ENCODE peak calls at places on chromosomes 12 and 14, in nine cellular contexts. One of them, this sample, is unnamed.

GRCh38 chr14:96091941-96092411 is 52.8 kb downstream of the C14orf132 start:
- DNase-seq in fibroblast of the conjunctiva: no peak
- DNase-seq in cardiac muscle cell: no peak
- DNase-seq in stimulated activated naive CD8-positive, alpha-beta T cell treated with anti-CD3 and anti-CD28 coated beads, Interleukin-15, Interleukin-2, amounts not matched to agents 100 U/mL and 50 U/mL, for 24 hours: no peak
- DNase-seq in MV-4-11: no peak
- DNase-seq in SW480: no peak
- DNase-seq in stomach: no peak
- DNase-seq in dorsolateral prefrontal cortex: no peak
- DNase-seq in AG08396: no peak
- DNase-seq in this sample: no peak

GRCh38 chr14:74403619-74404417 is 22.2 kb downstream of the SYNDIG1L start:
- DNase-seq in SW480: no peak
- DNase-seq in MV-4-11: no peak
- DNase-seq in stomach: no peak
- DNase-seq in cardiac muscle cell: no peak
- DNase-seq in dorsolateral prefrontal cortex: no peak
- DNase-seq in stimulated activated naive CD8-positive, alpha-beta T cell treated with anti-CD3 and anti-CD28 coated beads, Interleukin-15, Interleukin-2, amounts not matched to agents 100 U/mL and 50 U/mL, for 24 hours: no peak
- DNase-seq in fibroblast of the conjunctiva: no peak
- DNase-seq in AG08396: no peak
- DNase-seq in this sample: no peak

GRCh38 chr12:121443911-121444841 is 44.3 kb downstream of the RNF34 start:
- DNase-seq in stomach: no peak
- DNase-seq in MV-4-11: no peak
- DNase-seq in AG08396: no peak
- DNase-seq in cardiac muscle cell: no peak
- DNase-seq in dorsolateral prefrontal cortex: no peak
- DNase-seq in SW480: no peak
- DNase-seq in fibroblast of the conjunctiva: no peak
- DNase-seq in stimulated activated naive CD8-positive, alpha-beta T cell treated with anti-CD3 and anti-CD28 coated beads, Interleukin-15, Interleukin-2, amounts not matched to agents 100 U/mL and 50 U/mL, for 24 hours: no peak
- DNase-seq in this sample: no peak

GRCh38 chr12:26845057-26845666 is 12.2 kb upstream of the ITPR2 start:
- DNase-seq in stomach: peak; percentile 70
- DNase-seq in fibroblast of the conjunctiva: no peak
- DNase-seq in SW480: peak; percentile 70
- DNase-seq in MV-4-11: no peak
- DNase-seq in cardiac muscle cell: peak; percentile 58
- DNase-seq in dorsolateral prefrontal cortex: no peak
- DNase-seq in stimulated activated naive CD8-positive, alpha-beta T cell treated with anti-CD3 and anti-CD28 coated beads, Interleukin-15, Interleukin-2, amounts not matched to agents 100 U/mL and 50 U/mL, for 24 hours: peak; percentile 42
- DNase-seq in AG08396: no peak
- DNase-seq in this sample: no peak

GRCh38 chr12:107130830-107131760 is 37.7 kb upstream of the CRY1 start:
- DNase-seq in AG08396: no peak
- DNase-seq in stimulated activated naive CD8-positive, alpha-beta T cell treated with anti-CD3 and anti-CD28 coated beads, Interleukin-15, Interleukin-2, amounts not matched to agents 100 U/mL and 50 U/mL, for 24 hours: no peak
- DNase-seq in stomach: no peak
- DNase-seq in fibroblast of the conjunctiva: no peak
- DNase-seq in SW480: no peak
- DNase-seq in cardiac muscle cell: peak; percentile 14
- DNase-seq in dorsolateral prefrontal cortex: no peak
- DNase-seq in MV-4-11: no peak
- DNase-seq in this sample: no peak

GRCh38 chr12:82440885-82441284 is 82.6 kb downstream of the METTL25 start:
- DNase-seq in SW480: no peak
- DNase-seq in cardiac muscle cell: no peak
- DNase-seq in MV-4-11: no peak
- DNase-seq in dorsolateral prefrontal cortex: no peak
- DNase-seq in stomach: no peak
- DNase-seq in stimulated activated naive CD8-positive, alpha-beta T cell treated with anti-CD3 and anti-CD28 coated beads, Interleukin-15, Interleukin-2, amounts not matched to agents 100 U/mL and 50 U/mL, for 24 hours: no peak
- DNase-seq in AG08396: no peak
- DNase-seq in fibroblast of the conjunctiva: no peak
- DNase-seq in this sample: no peak

GRCh38 chr12:124398578-124399227 is 103.8 kb downstream of the RFLNA start:
- DNase-seq in MV-4-11: no peak
- DNase-seq in dorsolateral prefrontal cortex: no peak
- DNase-seq in AG08396: no peak
- DNase-seq in cardiac muscle cell: no peak
- DNase-seq in stomach: peak; percentile 48
- DNase-seq in SW480: no peak
- DNase-seq in stimulated activated naive CD8-positive, alpha-beta T cell treated with anti-CD3 and anti-CD28 coated beads, Interleukin-15, Interleukin-2, amounts not matched to agents 100 U/mL and 50 U/mL, for 24 hours: no peak
- DNase-seq in fibroblast of the conjunctiva: no peak
- DNase-seq in this sample: no peak

GRCh38 chr14:68632591-68632895 is 160.3 kb downstream of the ZFP36L1 start:
- DNase-seq in SW480: no peak
- DNase-seq in stimulated activated naive CD8-positive, alpha-beta T cell treated with anti-CD3 and anti-CD28 coated beads, Interleukin-15, Interleukin-2, amounts not matched to agents 100 U/mL and 50 U/mL, for 24 hours: no peak
- DNase-seq in cardiac muscle cell: no peak
- DNase-seq in MV-4-11: no peak
- DNase-seq in fibroblast of the conjunctiva: no peak
- DNase-seq in dorsolateral prefrontal cortex: no peak
- DNase-seq in AG08396: no peak
- DNase-seq in stomach: no peak
- DNase-seq in this sample: no peak

GRCh38 chr12:95216704-95217376 is 427 bp downstream of the FGD6 start:
- DNase-seq in MV-4-11: no peak
- DNase-seq in cardiac muscle cell: no peak
- DNase-seq in AG08396: no peak
- DNase-seq in stomach: no peak
- DNase-seq in fibroblast of the conjunctiva: no peak
- DNase-seq in stimulated activated naive CD8-positive, alpha-beta T cell treated with anti-CD3 and anti-CD28 coated beads, Interleukin-15, Interleukin-2, amounts not matched to agents 100 U/mL and 50 U/mL, for 24 hours: no peak
- DNase-seq in dorsolateral prefrontal cortex: no peak
- DNase-seq in SW480: peak; percentile 53
- DNase-seq in this sample: no peak

GRCh38 chr12:40032433-40033259 is 73.2 kb downstream of the SLC2A13 start:
- DNase-seq in cardiac muscle cell: no peak
- DNase-seq in dorsolateral prefrontal cortex: no peak
- DNase-seq in stimulated activated naive CD8-positive, alpha-beta T cell treated with anti-CD3 and anti-CD28 coated beads, Interleukin-15, Interleukin-2, amounts not matched to agents 100 U/mL and 50 U/mL, for 24 hours: no peak
- DNase-seq in fibroblast of the conjunctiva: no peak
- DNase-seq in MV-4-11: no peak
- DNase-seq in AG08396: no peak
- DNase-seq in stomach: no peak
- DNase-seq in SW480: no peak
- DNase-seq in this sample: no peak

GRCh38 chr14:37232907-37233481 is 35.3 kb downstream of the MIPOL1 start:
- DNase-seq in SW480: peak; percentile 50
- DNase-seq in stimulated activated naive CD8-positive, alpha-beta T cell treated with anti-CD3 and anti-CD28 coated beads, Interleukin-15, Interleukin-2, amounts not matched to agents 100 U/mL and 50 U/mL, for 24 hours: no peak
- DNase-seq in dorsolateral prefrontal cortex: no peak
- DNase-seq in fibroblast of the conjunctiva: peak; percentile 66
- DNase-seq in cardiac muscle cell: peak; percentile 44
- DNase-seq in MV-4-11: peak; percentile 35
- DNase-seq in stomach: no peak
- DNase-seq in AG08396: peak; percentile 33
- DNase-seq in this sample: no peak